ENCODE peak calls at places on chromosomes 1 and 21, in five cellular contexts. E is spleen; W is non-pigmented ciliary epithelial cell; R is stimulated activated CD8-positive, alpha-beta memory T cell treated with anti-CD3 and anti-CD28 coated beads, Interleukin-15, amount 100 ng/mL, for 48 hours; B is GM23248. N is an unnamed sample.

GRCh38 chr1:2300004-2300771 is 72.1 kb downstream of the SKI start:
- DNase-seq in R (peak), W (no peak), B (peak), E (peak), N (no peak)

GRCh38 chr1:183609313-183609712 is 19.1 kb upstream of the NCF2 start:
- DNase-seq in W (no peak), E (no peak), R (no peak), B (peak), N (peak)

GRCh38 chr1:40736085-40736531 is 44.6 kb downstream of the NFYC start:
- DNase-seq in W (peak), E (no peak), B (peak), R (no peak), N (peak)

GRCh38 chr1:68969430-68969829 is 472.5 kb upstream of the DEPDC1 start:
- DNase-seq in E (no peak), W (no peak), R (no peak), B (no peak), N (peak)

GRCh38 chr1:56326056-56326455 is 253.3 kb downstream of the PLPP3 start:
- DNase-seq in E (no peak), W (no peak), B (peak), R (no peak), N (no peak)

GRCh38 chr21:25572895-25573310 is 34.4 kb downstream of the MRPL39 start:
- DNase-seq in W (no peak), B (no peak), E (no peak), R (no peak), N (peak)

GRCh38 chr1:45843474-45843905 is 40.1 kb downstream of the MAST2 start:
- DNase-seq in W (peak), E (no peak), B (peak), R (no peak), N (peak)

GRCh38 chr1:219906924-219907771 is 21.2 kb downstream of the SLC30A10 start:
- DNase-seq in R (no peak), W (no peak), E (no peak), B (no peak), N (no peak)

GRCh38 chr1:155648207-155649147 is 38.5 kb downstream of the MSTO1 start:
- DNase-seq in R (no peak), E (no peak), W (peak), B (peak), N (peak)

GRCh38 chr21:41361786-41362604 is at the start of gene MX2:
- DNase-seq in R (peak), E (peak), W (peak), B (peak), N (peak)

GRCh38 chr1:59484090-59484489 is 187.2 kb downstream of the FGGY start:
- DNase-seq in R (no peak), E (no peak), B (peak), W (peak), N (peak)

GRCh38 chr1:116504308-116505156 is 66.3 kb downstream of the CD58 start:
- DNase-seq in W (no peak), R (peak), E (peak), B (peak), N (peak)

GRCh38 chr1:101407505-101408211 is 170.8 kb downstream of the S1PR1 start:
- DNase-seq in W (no peak), E (no peak), R (no peak), B (no peak), N (no peak)

GRCh38 chr1:207404849-207405525 is 49.1 kb upstream of the CR2 start:
- DNase-seq in E (no peak), W (no peak), R (no peak), B (peak), N (peak)

GRCh38 chr1:47481936-47482335 is 44.1 kb downstream of the FOXD2 start:
- DNase-seq in B (no peak), W (no peak), E (no peak), R (no peak), N (no peak)

GRCh38 chr1:202162049-202162417 is 1.6 kb upstream of the PTPN7 start:
- DNase-seq in B (no peak), E (peak), W (no peak), R (peak), N (no peak)

GRCh38 chr1:219909476-219909875 is 18.9 kb downstream of the SLC30A10 start:
- DNase-seq in R (no peak), W (no peak), B (no peak), E (no peak), N (no peak)

GRCh38 chr1:17596186-17596585 is 56.7 kb downstream of the ARHGEF10L start:
- DNase-seq in E (no peak), R (no peak), B (no peak), W (no peak), N (no peak)

GRCh38 chr1:72062584-72062983 is 219.8 kb downstream of the NEGR1 start:
- DNase-seq in R (no peak), W (peak), B (peak), E (no peak), N (no peak)

GRCh38 chr21:25956993-25957714 is 213.4 kb downstream of the APP start:
- DNase-seq in E (no peak), R (no peak), B (peak), W (peak), N (peak)

GRCh38 chr21:35850029-35850428 is 210.3 kb downstream of the SETD4 start:
- DNase-seq in W (peak), B (peak), E (no peak), R (no peak), N (peak)

GRCh38 chr21:14736162-14736561 is 190.0 kb upstream of the SAMSN1 start:
- DNase-seq in R (no peak), B (no peak), W (no peak), E (no peak), N (no peak)

GRCh38 chr1:243421784-243422183 is 165.9 kb downstream of the SDCCAG8 start:
- DNase-seq in R (peak), W (peak), B (peak), E (no peak), N (peak)

GRCh38 chr1:90708236-90708786 is 8.8 kb downstream of the BARHL2 start:
- DNase-seq in E (no peak), B (no peak), W (no peak), R (no peak), N (no peak)

GRCh38 chr1:199684686-199685273 is 342.7 kb upstream of the NR5A2 start:
- DNase-seq in R (no peak), W (peak), E (no peak), B (peak), N (peak)

GRCh38 chr1:70947864-70948263 is 99.8 kb downstream of the PTGER3 start:
- DNase-seq in B (no peak), E (no peak), R (no peak), W (no peak), N (no peak)

GRCh38 chr21:36584980-36585940 is 105.3 kb upstream of the CLDN14 start:
- DNase-seq in W (no peak), R (no peak), E (no peak), B (no peak), N (no peak)

GRCh38 chr1:87330954-87331318 is 2.3 kb downstream of the LMO4 start:
- DNase-seq in B (peak), E (no peak), W (no peak), R (no peak), N (no peak)

GRCh38 chr1:1788646-1789431 is 10.6 kb upstream of the NADK start:
- DNase-seq in B (peak), W (no peak), R (no peak), E (no peak), N (no peak)

GRCh38 chr1:166840309-166841302 is 1.3 kb downstream of the POGK start:
- DNase-seq in W (no peak), E (no peak), R (no peak), B (peak), N (no peak)

GRCh38 chr1:182249201-182249676 is 142.4 kb downstream of the GLUL start:
- DNase-seq in W (no peak), E (no peak), R (peak), B (no peak), N (no peak)

GRCh38 chr1:148353461-148354283 is 129.4 kb downstream of the PPIAL4G start:
- DNase-seq in E (no peak), B (peak), R (no peak), W (peak), N (peak)

GRCh38 chr1:203557958-203558760 is 64.2 kb downstream of the OPTC start:
- DNase-seq in R (no peak), E (no peak), B (peak), W (peak), N (peak)

GRCh38 chr1:204108312-204109141 is 35.6 kb downstream of the SOX13 start:
- DNase-seq in R (no peak), B (no peak), W (no peak), E (no peak), N (no peak)

GRCh38 chr1:160637821-160638539 is 8.9 kb downstream of the SLAMF1 start:
- DNase-seq in B (no peak), R (no peak), E (no peak), W (no peak), N (peak)

GRCh38 chr1:27473755-27474154 is 16.2 kb downstream of the WASF2 start:
- DNase-seq in E (no peak), W (no peak), B (no peak), R (no peak), N (no peak)

N was measured in M059J.